ENCODE peak calls at places on chromosomes 11 and 22, in six cellular contexts. One of them, this sample, is unnamed.
A peak's percentile ranks its signal among the peaks of the same experiment; 100 is the strongest.

GRCh38 chr22:49076300-49077035 is 751.2 kb downstream of the BRD1 start:
- DNase-seq in colonic mucosa: no peak
- DNase-seq in psoas muscle: no peak
- DNase-seq in upper lobe of left lung: no peak
- DNase-seq in body of pancreas: no peak
- DNase-seq in mucosa of descending colon: no peak
- DNase-seq in this sample: no peak

GRCh38 chr11:102920118-102920684 is 35.3 kb downstream of the MMP13 start:
- DNase-seq in colonic mucosa: no peak
- DNase-seq in psoas muscle: no peak
- DNase-seq in upper lobe of left lung: no peak
- DNase-seq in body of pancreas: no peak
- DNase-seq in mucosa of descending colon: no peak
- DNase-seq in this sample: no peak

GRCh38 chr11:108037636-108038035 is 28.9 kb downstream of the CUL5 start:
- DNase-seq in colonic mucosa: no peak
- DNase-seq in psoas muscle: no peak
- DNase-seq in upper lobe of left lung: no peak
- DNase-seq in body of pancreas: no peak
- DNase-seq in mucosa of descending colon: no peak
- DNase-seq in this sample: no peak

GRCh38 chr11:91081440-91082088 is 858.7 kb upstream of the CHORDC1 start:
- DNase-seq in colonic mucosa: no peak
- DNase-seq in psoas muscle: peak; percentile 45
- DNase-seq in upper lobe of left lung: no peak
- DNase-seq in body of pancreas: no peak
- DNase-seq in mucosa of descending colon: no peak
- DNase-seq in this sample: peak; percentile 13

GRCh38 chr11:94583885-94584500 is 16.8 kb downstream of the PIWIL4 start:
- DNase-seq in colonic mucosa: no peak
- DNase-seq in psoas muscle: no peak
- DNase-seq in upper lobe of left lung: no peak
- DNase-seq in body of pancreas: no peak
- DNase-seq in mucosa of descending colon: no peak
- DNase-seq in this sample: no peak

GRCh38 chr11:37509471-37509870 is 911.4 kb upstream of the RAG2 start:
- DNase-seq in colonic mucosa: no peak
- DNase-seq in psoas muscle: no peak
- DNase-seq in upper lobe of left lung: no peak
- DNase-seq in body of pancreas: no peak
- DNase-seq in mucosa of descending colon: no peak
- DNase-seq in this sample: no peak

GRCh38 chr22:48796295-48797015 is 1031.2 kb downstream of the BRD1 start:
- DNase-seq in colonic mucosa: no peak
- DNase-seq in psoas muscle: no peak
- DNase-seq in upper lobe of left lung: no peak
- DNase-seq in body of pancreas: no peak
- DNase-seq in mucosa of descending colon: no peak
- DNase-seq in this sample: no peak

GRCh38 chr22:26975381-26975780 is 318.0 kb downstream of the MIAT start:
- DNase-seq in colonic mucosa: no peak
- DNase-seq in psoas muscle: no peak
- DNase-seq in upper lobe of left lung: no peak
- DNase-seq in body of pancreas: no peak
- DNase-seq in mucosa of descending colon: no peak
- DNase-seq in this sample: no peak

GRCh38 chr11:65558785-65559509 is 788 bp upstream of the LTBP3 start:
- DNase-seq in colonic mucosa: peak; percentile 48
- DNase-seq in psoas muscle: peak; percentile 78
- DNase-seq in upper lobe of left lung: peak; percentile 82
- DNase-seq in body of pancreas: peak; percentile 79
- DNase-seq in mucosa of descending colon: peak; percentile 66
- DNase-seq in this sample: peak; percentile 72

GRCh38 chr11:17722000-17722643 is 2.8 kb downstream of the MYOD1 start:
- DNase-seq in colonic mucosa: no peak
- DNase-seq in psoas muscle: no peak
- DNase-seq in upper lobe of left lung: no peak
- DNase-seq in body of pancreas: no peak
- DNase-seq in mucosa of descending colon: no peak
- DNase-seq in this sample: no peak

GRCh38 chr11:112877561-112877960 is 83.7 kb upstream of the NCAM1 start:
- DNase-seq in colonic mucosa: no peak
- DNase-seq in psoas muscle: no peak
- DNase-seq in upper lobe of left lung: peak; percentile 32
- DNase-seq in body of pancreas: no peak
- DNase-seq in mucosa of descending colon: no peak
- DNase-seq in this sample: no peak

GRCh38 chr11:2548596-2548995 is 103.8 kb downstream of the KCNQ1 start:
- DNase-seq in colonic mucosa: no peak
- DNase-seq in psoas muscle: no peak
- DNase-seq in upper lobe of left lung: no peak
- DNase-seq in body of pancreas: peak; percentile 6
- DNase-seq in mucosa of descending colon: peak; percentile 12
- DNase-seq in this sample: no peak

GRCh38 chr11:64868904-64869570 is 9.4 kb downstream of the EHD1 start:
- DNase-seq in colonic mucosa: no peak
- DNase-seq in psoas muscle: peak; percentile 70
- DNase-seq in upper lobe of left lung: peak; percentile 85
- DNase-seq in body of pancreas: no peak
- DNase-seq in mucosa of descending colon: no peak
- DNase-seq in this sample: no peak

GRCh38 chr11:126817096-126817495 is 183.5 kb downstream of the KIRREL3 start:
- DNase-seq in colonic mucosa: no peak
- DNase-seq in psoas muscle: no peak
- DNase-seq in upper lobe of left lung: no peak
- DNase-seq in body of pancreas: no peak
- DNase-seq in mucosa of descending colon: no peak
- DNase-seq in this sample: no peak

GRCh38 chr22:46614070-46614931 is 5.9 kb upstream of the GRAMD4 start:
- DNase-seq in colonic mucosa: no peak
- DNase-seq in psoas muscle: no peak
- DNase-seq in upper lobe of left lung: peak; percentile 84
- DNase-seq in body of pancreas: no peak
- DNase-seq in mucosa of descending colon: no peak
- DNase-seq in this sample: no peak

GRCh38 chr11:89463381-89463780 is 27.8 kb downstream of the NOX4 start:
- DNase-seq in colonic mucosa: no peak
- DNase-seq in psoas muscle: no peak
- DNase-seq in upper lobe of left lung: no peak
- DNase-seq in body of pancreas: no peak
- DNase-seq in mucosa of descending colon: no peak
- DNase-seq in this sample: no peak

GRCh38 chr11:118111019-118111743 is 24.4 kb upstream of the SMIM35 start:
- DNase-seq in colonic mucosa: peak; percentile 54
- DNase-seq in psoas muscle: no peak
- DNase-seq in upper lobe of left lung: no peak
- DNase-seq in body of pancreas: no peak
- DNase-seq in mucosa of descending colon: peak; percentile 52
- DNase-seq in this sample: peak; percentile 56

GRCh38 chr11:69587454-69588081 is 53.4 kb upstream of the CCND1 start:
- DNase-seq in colonic mucosa: no peak
- DNase-seq in psoas muscle: no peak
- DNase-seq in upper lobe of left lung: no peak
- DNase-seq in body of pancreas: no peak
- DNase-seq in mucosa of descending colon: no peak
- DNase-seq in this sample: no peak

GRCh38 chr11:27653990-27654758 is 46.1 kb downstream of the BDNF start:
- DNase-seq in colonic mucosa: no peak
- DNase-seq in psoas muscle: no peak
- DNase-seq in upper lobe of left lung: no peak
- DNase-seq in body of pancreas: no peak
- DNase-seq in mucosa of descending colon: no peak
- DNase-seq in this sample: no peak

GRCh38 chr22:47190957-47191323 is 428.5 kb downstream of the TBC1D22A start:
- DNase-seq in colonic mucosa: no peak
- DNase-seq in psoas muscle: no peak
- DNase-seq in upper lobe of left lung: no peak
- DNase-seq in body of pancreas: peak; percentile 3
- DNase-seq in mucosa of descending colon: no peak
- DNase-seq in this sample: no peak

GRCh38 chr11:13031349-13031748 is 22.2 kb downstream of the RASSF10 start:
- DNase-seq in colonic mucosa: no peak
- DNase-seq in psoas muscle: no peak
- DNase-seq in upper lobe of left lung: no peak
- DNase-seq in body of pancreas: no peak
- DNase-seq in mucosa of descending colon: no peak
- DNase-seq in this sample: no peak

GRCh38 chr11:61350336-61350735 is 11.3 kb downstream of the CYB561A3 start:
- DNase-seq in colonic mucosa: no peak
- DNase-seq in psoas muscle: no peak
- DNase-seq in upper lobe of left lung: no peak
- DNase-seq in body of pancreas: no peak
- DNase-seq in mucosa of descending colon: no peak
- DNase-seq in this sample: no peak
- H3K36me3 ChIP-seq in colonic mucosa: peaks cover 14% of the 10 kb centered on the region
- H3K36me3 ChIP-seq in psoas muscle: no peaks in the 10 kb centered on the region
- H3K36me3 ChIP-seq in upper lobe of left lung: peaks cover 51% of the 10 kb centered on the region
- H3K36me3 ChIP-seq in body of pancreas: peaks cover 4% of the 10 kb centered on the region
- H3K36me3 ChIP-seq in mucosa of descending colon: peaks cover 6% of the 10 kb centered on the region
- H3K36me3 ChIP-seq in this sample: no peaks in the 10 kb centered on the region

GRCh38 chr22:40434745-40435144 is 64.4 kb downstream of the SGSM3 start:
- DNase-seq in colonic mucosa: no peak
- DNase-seq in psoas muscle: no peak
- DNase-seq in upper lobe of left lung: no peak
- DNase-seq in body of pancreas: no peak
- DNase-seq in mucosa of descending colon: no peak
- DNase-seq in this sample: no peak

GRCh38 chr22:40432625-40433024 is 62.2 kb downstream of the SGSM3 start:
- DNase-seq in colonic mucosa: no peak
- DNase-seq in psoas muscle: no peak
- DNase-seq in upper lobe of left lung: no peak
- DNase-seq in body of pancreas: no peak
- DNase-seq in mucosa of descending colon: no peak
- DNase-seq in this sample: no peak

GRCh38 chr22:40431021-40431420 is 60.6 kb downstream of the SGSM3 start:
- DNase-seq in colonic mucosa: no peak
- DNase-seq in psoas muscle: no peak
- DNase-seq in upper lobe of left lung: no peak
- DNase-seq in body of pancreas: no peak
- DNase-seq in mucosa of descending colon: no peak
- DNase-seq in this sample: no peak

GRCh38 chr22:40434101-40434500 is 63.7 kb downstream of the SGSM3 start:
- DNase-seq in colonic mucosa: no peak
- DNase-seq in psoas muscle: no peak
- DNase-seq in upper lobe of left lung: no peak
- DNase-seq in body of pancreas: no peak
- DNase-seq in mucosa of descending colon: no peak
- DNase-seq in this sample: no peak

GRCh38 chr22:40432167-40432566 is 61.8 kb downstream of the SGSM3 start:
- DNase-seq in colonic mucosa: no peak
- DNase-seq in psoas muscle: no peak
- DNase-seq in upper lobe of left lung: no peak
- DNase-seq in body of pancreas: no peak
- DNase-seq in mucosa of descending colon: no peak
- DNase-seq in this sample: no peak
- H3K36me3 ChIP-seq in colonic mucosa: peaks cover 6% of the 10 kb centered on the region
- H3K36me3 ChIP-seq in psoas muscle: peaks cover 2% of the 10 kb centered on the region
- H3K36me3 ChIP-seq in upper lobe of left lung: peaks cover 40% of the 10 kb centered on the region
- H3K36me3 ChIP-seq in body of pancreas: no peaks in the 10 kb centered on the region
- H3K36me3 ChIP-seq in mucosa of descending colon: no peaks in the 10 kb centered on the region
- H3K36me3 ChIP-seq in this sample: no peaks in the 10 kb centered on the region

GRCh38 chr22:19406281-19406811 is 25.2 kb downstream of the HIRA start:
- DNase-seq in colonic mucosa: no peak
- DNase-seq in psoas muscle: no peak
- DNase-seq in upper lobe of left lung: no peak
- DNase-seq in body of pancreas: no peak
- DNase-seq in mucosa of descending colon: no peak
- DNase-seq in this sample: no peak

GRCh38 chr22:19405133-19405532 is 26.4 kb downstream of the HIRA start:
- DNase-seq in colonic mucosa: no peak
- DNase-seq in psoas muscle: no peak
- DNase-seq in upper lobe of left lung: no peak
- DNase-seq in body of pancreas: no peak
- DNase-seq in mucosa of descending colon: no peak
- DNase-seq in this sample: no peak

GRCh38 chr22:19405652-19406051 is 25.9 kb downstream of the HIRA start:
- DNase-seq in colonic mucosa: no peak
- DNase-seq in psoas muscle: no peak
- DNase-seq in upper lobe of left lung: no peak
- DNase-seq in body of pancreas: no peak
- DNase-seq in mucosa of descending colon: no peak
- DNase-seq in this sample: no peak

GRCh38 chr22:19407649-19408606 is 23.6 kb downstream of the HIRA start:
- DNase-seq in colonic mucosa: peak; percentile 24
- DNase-seq in psoas muscle: no peak
- DNase-seq in upper lobe of left lung: no peak
- DNase-seq in body of pancreas: peak; percentile 69
- DNase-seq in mucosa of descending colon: no peak
- DNase-seq in this sample: peak; percentile 34

DNA sequence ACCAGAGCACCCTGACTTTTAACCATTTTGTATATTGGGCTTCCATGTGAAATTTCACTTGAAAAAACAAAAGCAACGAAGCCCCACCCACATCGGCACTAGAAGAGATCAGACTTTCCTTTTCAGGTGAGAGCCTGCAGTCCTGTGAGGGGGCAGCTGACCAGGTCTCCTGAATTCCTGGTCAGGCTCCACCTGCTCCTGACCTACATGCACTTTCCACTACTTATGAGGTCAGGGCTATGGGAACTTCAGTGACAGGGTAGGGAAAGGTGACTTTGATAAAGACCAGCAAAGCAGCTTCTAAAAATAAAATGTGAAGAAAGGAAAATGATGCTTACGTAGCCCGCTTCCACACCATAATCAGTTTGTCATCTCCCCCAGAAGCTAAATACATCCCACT is 24.7 kb downstream of the HIRA start:
- DNase-seq in colonic mucosa: no peak
- DNase-seq in psoas muscle: no peak
- DNase-seq in upper lobe of left lung: no peak
- DNase-seq in body of pancreas: no peak
- DNase-seq in mucosa of descending colon: no peak
- DNase-seq in this sample: no peak
- H3K36me3 ChIP-seq in colonic mucosa: peaks cover 4% of the 10 kb centered on the region
- H3K36me3 ChIP-seq in psoas muscle: peaks cover 14% of the 10 kb centered on the region
- H3K36me3 ChIP-seq in upper lobe of left lung: peaks cover 41% of the 10 kb centered on the region
- H3K36me3 ChIP-seq in body of pancreas: no peaks in the 10 kb centered on the region
- H3K36me3 ChIP-seq in mucosa of descending colon: no peaks in the 10 kb centered on the region
- H3K36me3 ChIP-seq in this sample: no peaks in the 10 kb centered on the region

DNA sequence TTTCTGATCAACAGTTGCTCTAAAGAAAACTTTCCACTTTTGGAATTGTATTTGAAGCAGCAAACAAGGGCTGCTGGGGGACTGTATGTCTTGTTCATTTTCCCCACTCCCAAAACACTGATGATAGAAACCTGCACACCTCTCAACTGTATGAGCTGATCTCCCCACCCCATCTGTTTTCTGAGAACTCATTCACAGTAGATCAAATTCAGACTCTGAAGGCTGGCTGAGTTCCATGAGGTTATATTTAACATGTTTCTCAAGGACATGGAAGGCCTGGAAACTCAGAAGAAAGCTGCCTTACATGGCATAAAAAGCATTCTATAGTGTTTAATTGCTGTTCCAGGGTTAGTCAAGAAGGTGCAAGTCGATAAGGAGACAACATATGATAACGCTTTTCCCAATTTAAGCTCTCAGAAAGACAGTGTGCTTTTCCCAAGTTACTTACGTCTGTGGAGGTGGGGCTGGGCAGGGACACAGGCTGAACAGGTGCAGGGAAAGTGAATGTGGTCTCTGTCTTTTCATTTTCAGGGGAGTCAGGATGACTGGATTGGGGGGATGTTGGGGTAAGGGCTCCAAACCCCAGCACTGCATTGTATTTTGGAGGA is 23.0 kb downstream of the LARGE2 start:
- DNase-seq in colonic mucosa: no peak
- DNase-seq in psoas muscle: no peak
- DNase-seq in upper lobe of left lung: no peak
- DNase-seq in body of pancreas: no peak
- DNase-seq in mucosa of descending colon: no peak
- DNase-seq in this sample: no peak
- H3K36me3 ChIP-seq in colonic mucosa: no peaks in the 10 kb centered on the region
- H3K36me3 ChIP-seq in psoas muscle: peaks cover 11% of the 10 kb centered on the region
- H3K36me3 ChIP-seq in upper lobe of left lung: peaks cover 66% of the 10 kb centered on the region
- H3K36me3 ChIP-seq in body of pancreas: no peaks in the 10 kb centered on the region
- H3K36me3 ChIP-seq in mucosa of descending colon: no peaks in the 10 kb centered on the region
- H3K36me3 ChIP-seq in this sample: no peaks in the 10 kb centered on the region